ENCODE peak calls at places on chromosomes 4 and X, in ten cellular contexts. F, W, C, L, A, V, G, R, M and U are unnamed samples.

GRCh38 chr4:53541577-53542206 is 49.6 kb downstream of the LNX1 start:
- DNase-seq in C (no peak), F (peak; percentile 58), G (no peak), A (peak; percentile 98), W (peak; percentile 84), V (peak; percentile 76), L (no peak), M (no peak), R (no peak), U (no peak)

GRCh38 chr4:139312552-139313332 is 10.5 kb upstream of the NDUFC1 start:
- DNase-seq in A (no peak), F (no peak), R (no peak), G (no peak), L (no peak), C (no peak), M (no peak), V (no peak), W (no peak), U (no peak)

GRCh38 chrX:15758140-15758539 is 20.1 kb downstream of the CA5B start:
- DNase-seq in M (no peak), G (no peak), V (no peak), W (no peak), R (no peak), C (no peak), F (no peak), A (no peak), L (no peak), U (no peak)

GRCh38 chr4:73417973-73418372 is 13.9 kb downstream of the ALB start:
- DNase-seq in C (no peak), W (no peak), M (no peak), L (no peak), G (no peak), R (no peak), A (peak; percentile 20), F (peak; percentile 40), V (peak; percentile 13), U (no peak)

GRCh38 chr4:137470806-137471205 is 61.5 kb downstream of the PCDH18 start:
- DNase-seq in R (no peak), C (no peak), G (no peak), L (no peak), M (no peak), W (no peak), F (no peak), V (no peak), A (peak; percentile 10), U (no peak)

GRCh38 chrX:11151799-11152591 is 40.9 kb downstream of the HCCS start:
- DNase-seq in L (no peak), V (no peak), F (no peak), R (no peak), W (no peak), A (no peak), G (no peak), M (no peak), C (no peak), U (no peak)

GRCh38 chr4:100823066-100823992 is 305.5 kb upstream of the EMCN start:
- DNase-seq in V (peak; percentile 9), F (peak; percentile 34), C (no peak), A (peak; percentile 2), G (no peak), R (no peak), W (no peak), M (no peak), L (no peak), U (no peak)

GRCh38 chr4:153151535-153152452 is 52.4 kb upstream of the TRIM2 start:
- DNase-seq in R (peak; percentile 89), M (peak; percentile 81), L (peak; percentile 79), C (peak; percentile 88), G (peak; percentile 29), F (no peak), V (peak; percentile 55), W (peak; percentile 13), A (no peak), U (peak; percentile 79)

GRCh38 chr4:20298986-20299385 is 47.3 kb downstream of the SLIT2 start:
- DNase-seq in F (no peak), M (no peak), A (peak; percentile 34), C (no peak), W (no peak), R (no peak), V (no peak), G (no peak), L (no peak), U (no peak)

DNA sequence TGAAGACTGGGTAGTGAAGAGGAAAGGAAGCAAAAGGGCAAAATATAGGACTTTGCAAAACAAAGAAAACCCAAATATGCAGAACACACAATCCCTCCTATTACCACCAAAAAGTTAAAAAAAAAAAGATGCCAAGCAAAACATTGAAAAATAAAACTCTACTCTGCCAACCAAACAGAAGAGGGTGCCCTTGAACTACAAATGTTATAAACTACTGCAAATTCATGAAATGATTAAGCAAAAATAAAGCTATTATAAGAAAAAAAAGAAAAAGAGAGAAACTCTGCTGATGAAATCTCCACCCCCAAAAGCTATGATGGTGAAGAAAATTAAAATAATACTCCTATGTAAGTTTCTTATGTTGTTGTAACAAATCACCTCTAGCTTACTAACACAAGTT is 168.5 kb upstream of the STK26 start:
- DNase-seq in G (no peak), V (no peak), R (no peak), F (peak; percentile 18), W (peak; percentile 20), A (peak; percentile 5), M (no peak), L (no peak), C (no peak), U (no peak)
- TF ChIP-seq CTCF in G (peak; percentile 0), V (no peak), R (no peak), F (peak; percentile 36), W (no peak), A (no peak), M (peak; percentile 64), L (no peak), C (no peak), U (no peak)

GRCh38 chr4:44421330-44421729 is 27.3 kb downstream of the KCTD8 start:
- DNase-seq in W (no peak), G (no peak), V (no peak), L (no peak), A (no peak), F (no peak), M (no peak), R (no peak), C (no peak), U (no peak)

GRCh38 chr4:44422912-44423311 is 25.7 kb downstream of the KCTD8 start:
- DNase-seq in M (no peak), V (no peak), R (no peak), A (no peak), F (no peak), L (no peak), G (no peak), W (no peak), C (no peak), U (no peak)

GRCh38 chr4:44425614-44426208 is 22.9 kb downstream of the KCTD8 start:
- DNase-seq in L (no peak), R (no peak), W (peak; percentile 35), A (peak; percentile 4), G (no peak), V (peak; percentile 12), C (no peak), M (peak; percentile 27), F (peak; percentile 67), U (peak; percentile 69)
- TF ChIP-seq CTCF in L (no peak), R (no peak), W (peak; percentile 47), A (peak; percentile 30), G (peak; percentile 27), V (peak; percentile 74), C (no peak), M (peak; percentile 63), F (peak; percentile 71), U (peak; percentile 66)

GRCh38 chrX:108199691-108200090 is 108.1 kb downstream of the ATG4A start:
- DNase-seq in A (peak; percentile 59), M (peak; percentile 45), F (peak; percentile 41), V (peak; percentile 18), C (no peak), L (no peak), W (peak; percentile 44), R (peak; percentile 63), G (no peak), U (peak; percentile 24)
- TF ChIP-seq CTCF in A (peak; percentile 68), M (peak; percentile 75), F (peak; percentile 45), V (peak; percentile 74), C (peak; percentile 1), L (peak; percentile 50), W (peak; percentile 48), R (peak; percentile 29), G (peak; percentile 44), U (peak; percentile 64)

GRCh38 chr4:84479663-84480062 is 19.4 kb downstream of the NKX6-1 start:
- DNase-seq in G (no peak), C (no peak), W (no peak), A (no peak), F (no peak), M (no peak), L (no peak), R (no peak), V (no peak), U (no peak)
- TF ChIP-seq CTCF in G (no peak), C (no peak), W (no peak), A (no peak), F (no peak), M (no peak), L (no peak), R (no peak), V (peak; percentile 41), U (no peak)